ENCODE peak calls at places on chromosome 6, in ten cellular contexts. One of them, this sample, is unnamed.

GRCh38 chr6:34056301-34056700 is 89.6 kb downstream of the GRM4 start:
- DNase-seq in lung: peak; percentile 67
- DNase-seq in activated T-cell treated with anti-CD3 and anti-CD28 coated beads for 1 hour: no peak
- DNase-seq in T-helper 2 cell: no peak
- DNase-seq in dermis microvascular lymphatic vessel endothelial cell: no peak
- DNase-seq in HT-29: peak; percentile 52
- DNase-seq in germinal center: peak; percentile 44
- DNase-seq in amniotic stem cell: no peak
- DNase-seq in ecto neural progenitor cell: peak; percentile 94
- DNase-seq in fibroblast of the aortic adventitia: peak; percentile 70
- DNase-seq in this sample: no peak

GRCh38 chr6:117265425-117266266 is at the start of gene VGLL2:
- DNase-seq in dermis microvascular lymphatic vessel endothelial cell: peak; percentile 7
- DNase-seq in HT-29: no peak
- DNase-seq in fibroblast of the aortic adventitia: peak; percentile 27
- DNase-seq in amniotic stem cell: no peak
- DNase-seq in activated T-cell treated with anti-CD3 and anti-CD28 coated beads for 1 hour: no peak
- DNase-seq in ecto neural progenitor cell: peak; percentile 85
- DNase-seq in T-helper 2 cell: peak; percentile 11
- DNase-seq in lung: no peak
- DNase-seq in germinal center: no peak
- DNase-seq in this sample: no peak

GRCh38 chr6:160974304-160974771 is 17.2 kb upstream of the MAP3K4 start:
- DNase-seq in ecto neural progenitor cell: no peak
- DNase-seq in lung: no peak
- DNase-seq in germinal center: no peak
- DNase-seq in T-helper 2 cell: no peak
- DNase-seq in dermis microvascular lymphatic vessel endothelial cell: no peak
- DNase-seq in fibroblast of the aortic adventitia: peak; percentile 98
- DNase-seq in activated T-cell treated with anti-CD3 and anti-CD28 coated beads for 1 hour: no peak
- DNase-seq in amniotic stem cell: peak; percentile 17
- DNase-seq in HT-29: no peak
- DNase-seq in this sample: no peak

GRCh38 chr6:34310846-34311245 is 62.0 kb upstream of the SMIM29 start:
- DNase-seq in amniotic stem cell: no peak
- DNase-seq in activated T-cell treated with anti-CD3 and anti-CD28 coated beads for 1 hour: no peak
- DNase-seq in HT-29: no peak
- DNase-seq in ecto neural progenitor cell: no peak
- DNase-seq in lung: no peak
- DNase-seq in dermis microvascular lymphatic vessel endothelial cell: no peak
- DNase-seq in fibroblast of the aortic adventitia: no peak
- DNase-seq in T-helper 2 cell: no peak
- DNase-seq in germinal center: no peak
- DNase-seq in this sample: no peak

GRCh38 chr6:32854376-32855178 is 585 bp downstream of the PSMB9 start:
- DNase-seq in dermis microvascular lymphatic vessel endothelial cell: no peak
- DNase-seq in amniotic stem cell: no peak
- DNase-seq in activated T-cell treated with anti-CD3 and anti-CD28 coated beads for 1 hour: peak; percentile 41
- DNase-seq in fibroblast of the aortic adventitia: peak; percentile 50
- DNase-seq in T-helper 2 cell: peak; percentile 75
- DNase-seq in lung: peak; percentile 48
- DNase-seq in ecto neural progenitor cell: no peak
- DNase-seq in germinal center: peak; percentile 76
- DNase-seq in HT-29: no peak
- DNase-seq in this sample: no peak

GRCh38 chr6:51049288-51049982 is 230.8 kb downstream of the TFAP2B start:
- DNase-seq in dermis microvascular lymphatic vessel endothelial cell: no peak
- DNase-seq in activated T-cell treated with anti-CD3 and anti-CD28 coated beads for 1 hour: no peak
- DNase-seq in lung: no peak
- DNase-seq in fibroblast of the aortic adventitia: no peak
- DNase-seq in T-helper 2 cell: no peak
- DNase-seq in amniotic stem cell: no peak
- DNase-seq in ecto neural progenitor cell: no peak
- DNase-seq in HT-29: no peak
- DNase-seq in germinal center: no peak
- DNase-seq in this sample: no peak

GRCh38 chr6:56860466-56860865 is 94.4 kb upstream of the BEND6 start:
- DNase-seq in germinal center: no peak
- DNase-seq in HT-29: peak; percentile 72
- DNase-seq in ecto neural progenitor cell: no peak
- DNase-seq in fibroblast of the aortic adventitia: peak; percentile 54
- DNase-seq in amniotic stem cell: no peak
- DNase-seq in T-helper 2 cell: no peak
- DNase-seq in dermis microvascular lymphatic vessel endothelial cell: no peak
- DNase-seq in lung: no peak
- DNase-seq in activated T-cell treated with anti-CD3 and anti-CD28 coated beads for 1 hour: no peak
- DNase-seq in this sample: no peak

GRCh38 chr6:56364482-56365313 is 117.3 kb upstream of the COL21A1 start:
- DNase-seq in dermis microvascular lymphatic vessel endothelial cell: no peak
- DNase-seq in fibroblast of the aortic adventitia: peak; percentile 95
- DNase-seq in lung: no peak
- DNase-seq in HT-29: peak; percentile 31
- DNase-seq in ecto neural progenitor cell: no peak
- DNase-seq in T-helper 2 cell: no peak
- DNase-seq in activated T-cell treated with anti-CD3 and anti-CD28 coated beads for 1 hour: no peak
- DNase-seq in amniotic stem cell: peak; percentile 29
- DNase-seq in germinal center: no peak
- DNase-seq in this sample: no peak

GRCh38 chr6:20306491-20306890 is 94.2 kb upstream of the MBOAT1 start:
- DNase-seq in germinal center: no peak
- DNase-seq in amniotic stem cell: no peak
- DNase-seq in dermis microvascular lymphatic vessel endothelial cell: no peak
- DNase-seq in HT-29: no peak
- DNase-seq in fibroblast of the aortic adventitia: no peak
- DNase-seq in lung: no peak
- DNase-seq in activated T-cell treated with anti-CD3 and anti-CD28 coated beads for 1 hour: no peak
- DNase-seq in T-helper 2 cell: no peak
- DNase-seq in ecto neural progenitor cell: no peak
- DNase-seq in this sample: no peak

GRCh38 chr6:71527831-71528377 is 239.3 kb downstream of the OGFRL1 start:
- DNase-seq in germinal center: no peak
- DNase-seq in T-helper 2 cell: no peak
- DNase-seq in activated T-cell treated with anti-CD3 and anti-CD28 coated beads for 1 hour: no peak
- DNase-seq in lung: no peak
- DNase-seq in ecto neural progenitor cell: no peak
- DNase-seq in amniotic stem cell: no peak
- DNase-seq in HT-29: no peak
- DNase-seq in fibroblast of the aortic adventitia: peak; percentile 33
- DNase-seq in dermis microvascular lymphatic vessel endothelial cell: no peak
- DNase-seq in this sample: no peak

GRCh38 chr6:34383171-34383631 is 9.3 kb downstream of the NUDT3 start:
- DNase-seq in HT-29: no peak
- DNase-seq in lung: no peak
- DNase-seq in amniotic stem cell: no peak
- DNase-seq in fibroblast of the aortic adventitia: peak; percentile 44
- DNase-seq in dermis microvascular lymphatic vessel endothelial cell: no peak
- DNase-seq in activated T-cell treated with anti-CD3 and anti-CD28 coated beads for 1 hour: no peak
- DNase-seq in ecto neural progenitor cell: no peak
- DNase-seq in germinal center: no peak
- DNase-seq in T-helper 2 cell: no peak
- DNase-seq in this sample: no peak

GRCh38 chr6:45310118-45310788 is 17.9 kb upstream of the RUNX2 start:
- DNase-seq in germinal center: no peak
- DNase-seq in fibroblast of the aortic adventitia: no peak
- DNase-seq in HT-29: no peak
- DNase-seq in lung: no peak
- DNase-seq in ecto neural progenitor cell: no peak
- DNase-seq in T-helper 2 cell: peak; percentile 60
- DNase-seq in dermis microvascular lymphatic vessel endothelial cell: no peak
- DNase-seq in activated T-cell treated with anti-CD3 and anti-CD28 coated beads for 1 hour: peak; percentile 13
- DNase-seq in amniotic stem cell: no peak
- DNase-seq in this sample: no peak

GRCh38 chr6:119195204-119195603 is 116.7 kb upstream of the FAM184A start:
- DNase-seq in ecto neural progenitor cell: no peak
- DNase-seq in dermis microvascular lymphatic vessel endothelial cell: no peak
- DNase-seq in fibroblast of the aortic adventitia: no peak
- DNase-seq in germinal center: no peak
- DNase-seq in lung: no peak
- DNase-seq in activated T-cell treated with anti-CD3 and anti-CD28 coated beads for 1 hour: no peak
- DNase-seq in T-helper 2 cell: no peak
- DNase-seq in amniotic stem cell: no peak
- DNase-seq in HT-29: no peak
- DNase-seq in this sample: no peak

GRCh38 chr6:158467923-158468322 is 92.0 kb upstream of the TMEM181 start:
- DNase-seq in lung: no peak
- DNase-seq in germinal center: no peak
- DNase-seq in HT-29: no peak
- DNase-seq in dermis microvascular lymphatic vessel endothelial cell: no peak
- DNase-seq in amniotic stem cell: no peak
- DNase-seq in T-helper 2 cell: no peak
- DNase-seq in fibroblast of the aortic adventitia: no peak
- DNase-seq in ecto neural progenitor cell: no peak
- DNase-seq in activated T-cell treated with anti-CD3 and anti-CD28 coated beads for 1 hour: no peak
- DNase-seq in this sample: no peak

GRCh38 chr6:74654296-74654695 is 551.6 kb downstream of the COL12A1 start:
- DNase-seq in ecto neural progenitor cell: no peak
- DNase-seq in fibroblast of the aortic adventitia: no peak
- DNase-seq in activated T-cell treated with anti-CD3 and anti-CD28 coated beads for 1 hour: no peak
- DNase-seq in dermis microvascular lymphatic vessel endothelial cell: no peak
- DNase-seq in lung: no peak
- DNase-seq in germinal center: no peak
- DNase-seq in HT-29: no peak
- DNase-seq in T-helper 2 cell: no peak
- DNase-seq in amniotic stem cell: no peak
- DNase-seq in this sample: no peak

GRCh38 chr6:55617272-55617671 is 38.3 kb upstream of the HMGCLL1 start:
- DNase-seq in HT-29: peak; percentile 67
- DNase-seq in amniotic stem cell: peak; percentile 24
- DNase-seq in dermis microvascular lymphatic vessel endothelial cell: peak; percentile 3
- DNase-seq in T-helper 2 cell: peak; percentile 1
- DNase-seq in activated T-cell treated with anti-CD3 and anti-CD28 coated beads for 1 hour: no peak
- DNase-seq in germinal center: no peak
- DNase-seq in fibroblast of the aortic adventitia: peak; percentile 65
- DNase-seq in ecto neural progenitor cell: no peak
- DNase-seq in lung: no peak
- DNase-seq in this sample: peak; percentile 2

GRCh38 chr6:37946021-37946420 is 126.5 kb downstream of the ZFAND3 start:
- DNase-seq in amniotic stem cell: no peak
- DNase-seq in dermis microvascular lymphatic vessel endothelial cell: no peak
- DNase-seq in lung: no peak
- DNase-seq in activated T-cell treated with anti-CD3 and anti-CD28 coated beads for 1 hour: no peak
- DNase-seq in T-helper 2 cell: no peak
- DNase-seq in germinal center: no peak
- DNase-seq in ecto neural progenitor cell: no peak
- DNase-seq in HT-29: no peak
- DNase-seq in fibroblast of the aortic adventitia: no peak
- DNase-seq in this sample: no peak